ENCODE peak calls at places on chromosome 17, in seven cellular contexts. G is lung, J is left ventricle myocardium inferior, T is tibial nerve, O is aorta, F is mammary epithelial cell, H is AG04450. N is an unnamed sample.

GRCh38 chr17:77325537-77325825 is 184.7 kb downstream of the SEC14L1 start:
- DNase-seq in H (no peak), O (no peak), G (no peak), J (no peak), F (no peak), T (no peak), N (no peak)

GRCh38 chr17:45812102-45812501 is 28.0 kb downstream of the CRHR1 start:
- DNase-seq in G (no peak), J (no peak), H (no peak), O (no peak), T (no peak), F (peak), N (no peak)

GRCh38 chr17:6913608-6914443 is 82.0 kb upstream of the ALOX12 start:
- DNase-seq in T (peak), G (peak), J (peak), O (peak), H (no peak), F (no peak), N (no peak)

GRCh38 chr17:72125742-72126141 is 4.9 kb downstream of the SOX9 start:
- DNase-seq in H (no peak), F (peak), J (no peak), G (no peak), O (no peak), T (no peak), N (no peak)

GRCh38 chr17:76414334-76415295 is 30.2 kb downstream of the SPHK1 start:
- DNase-seq in O (peak), J (peak), H (no peak), G (no peak), F (no peak), T (peak), N (no peak)

GRCh38 chr17:75835315-75835987 is 8.8 kb downstream of the UNC13D start:
- DNase-seq in G (no peak), H (no peak), J (no peak), F (no peak), O (no peak), T (no peak), N (no peak)

GRCh38 chr17:27157297-27157696 is 136.6 kb upstream of the WSB1 start:
- DNase-seq in J (no peak), G (no peak), H (no peak), T (no peak), F (no peak), O (no peak), N (no peak)

GRCh38 chr17:82655523-82655922 is 7.3 kb upstream of the WDR45B start:
- DNase-seq in J (no peak), F (no peak), H (no peak), T (no peak), G (no peak), O (no peak), N (no peak)

GRCh38 chr17:27666831-27667560 is 36.0 kb downstream of the LGALS9 start:
- DNase-seq in G (no peak), O (no peak), H (no peak), T (no peak), J (no peak), F (no peak), N (no peak)

GRCh38 chr17:27668488-27668823 is 37.5 kb downstream of the LGALS9 start:
- DNase-seq in J (no peak), O (no peak), H (no peak), T (no peak), G (no peak), F (no peak), N (no peak)

GRCh38 chr17:64281962-64282752 is 19.1 kb upstream of the TEX2 start:
- DNase-seq in H (peak), O (peak), J (peak), T (no peak), G (peak), F (peak), N (peak)

GRCh38 chr17:76997981-76998531 is 129.9 kb downstream of the MGAT5B start:
- DNase-seq in H (no peak), G (no peak), T (no peak), J (no peak), F (no peak), O (no peak), N (no peak)

GRCh38 chr17:45138911-45139532 is 3.5 kb downstream of the ACBD4 start:
- DNase-seq in O (peak), J (peak), G (no peak), F (no peak), H (no peak), T (no peak), N (no peak)

GRCh38 chr17:37368577-37368976 is 7.2 kb upstream of the C17orf78 start:
- DNase-seq in O (no peak), H (no peak), J (no peak), G (no peak), T (no peak), F (peak), N (no peak)

GRCh38 chr17:69639096-69639495 is 224.6 kb downstream of the MAP2K6 start:
- DNase-seq in J (no peak), T (no peak), G (no peak), O (no peak), F (peak), H (no peak), N (no peak)

GRCh38 chr17:77869665-77870132 is 88.8 kb upstream of the TNRC6C start:
- DNase-seq in J (no peak), T (no peak), H (no peak), O (peak), F (no peak), G (peak), N (no peak)

GRCh38 chr17:77474292-77474988 is 333.7 kb downstream of the SEC14L1 start:
- DNase-seq in J (no peak), G (no peak), H (no peak), T (no peak), F (no peak), O (no peak), N (no peak)

GRCh38 chr17:56269509-56269908 is 116.2 kb downstream of the ANKFN1 start:
- DNase-seq in F (no peak), H (no peak), J (no peak), O (no peak), G (no peak), T (no peak), N (no peak)

GRCh38 chr17:82302991-82303943 is 14.1 kb downstream of the CD7 start:
- DNase-seq in J (no peak), O (peak), H (no peak), F (no peak), T (no peak), G (no peak), N (no peak)

GRCh38 chr17:59516451-59516850 is 49.0 kb upstream of the DHX40 start:
- DNase-seq in T (no peak), F (no peak), H (no peak), J (no peak), G (no peak), O (no peak), N (no peak)

GRCh38 chr17:33686171-33686570 is 393.1 kb upstream of the ASIC2 start:
- DNase-seq in G (no peak), F (no peak), H (no peak), O (no peak), T (no peak), J (no peak), N (no peak)

GRCh38 chr17:82212331-82213250 is at the start of gene CCDC57:
- DNase-seq in J (peak), H (no peak), T (peak), F (peak), O (peak), G (peak), N (no peak)

GRCh38 chr17:72724375-72724774 is 368.1 kb downstream of the SLC39A11 start:
- DNase-seq in J (no peak), G (no peak), T (no peak), F (peak), O (no peak), H (no peak), N (no peak)

GRCh38 chr17:43661699-43662431 is at the start of gene MEOX1:
- DNase-seq in J (no peak), O (no peak), G (no peak), H (no peak), F (peak), T (no peak), N (no peak)

GRCh38 chr17:4156750-4157381 is 13.9 kb downstream of the CYB5D2 start:
- DNase-seq in H (no peak), J (no peak), O (no peak), T (no peak), G (no peak), F (no peak), N (no peak)

GRCh38 chr17:46851029-46851741 is at the start of gene WNT9B:
- DNase-seq in O (no peak), F (peak), J (no peak), G (no peak), T (no peak), H (no peak), N (no peak)

GRCh38 chr17:49404906-49405305 is 9.8 kb downstream of the PHB1 start:
- DNase-seq in G (no peak), J (no peak), H (no peak), F (no peak), O (no peak), T (no peak), N (no peak)

GRCh38 chr17:49402706-49403105 is 12.0 kb downstream of the PHB1 start:
- DNase-seq in J (no peak), O (no peak), F (no peak), T (no peak), G (no peak), H (no peak), N (no peak)

GRCh38 chr17:49403514-49404289 is 11.0 kb downstream of the PHB1 start:
- DNase-seq in O (no peak), T (no peak), F (no peak), G (no peak), J (no peak), H (no peak), N (no peak)

GRCh38 chr17:49401971-49402491 is 12.7 kb downstream of the PHB1 start:
- DNase-seq in F (no peak), J (no peak), T (no peak), H (no peak), O (no peak), G (no peak), N (no peak)

GRCh38 chr17:49404371-49404770 is 10.3 kb downstream of the PHB1 start:
- DNase-seq in J (no peak), T (no peak), G (no peak), F (no peak), H (no peak), O (no peak), N (no peak)
- H3K27ac ChIP-seq in J (no peak), T (peak), G (peak), F (no peak), H (no peak), O (no peak), N (no peak)

GRCh38 chr17:17109231-17109630 is 67.0 kb downstream of the MPRIP start:
- DNase-seq in J (peak), O (no peak), H (no peak), G (no peak), T (no peak), F (no peak), N (no peak)
- H3K27ac ChIP-seq in J (peak), O (no peak), H (peak), G (peak), T (peak), F (no peak), N (peak)

GRCh38 chr17:50205931-50206505 is 4.6 kb upstream of the COL1A1 start:
- DNase-seq in T (peak), J (no peak), H (no peak), F (no peak), O (no peak), G (no peak), N (no peak)
- H3K27ac ChIP-seq in T (peak), J (peak), H (peak), F (no peak), O (no peak), G (peak), N (no peak)

DNA sequence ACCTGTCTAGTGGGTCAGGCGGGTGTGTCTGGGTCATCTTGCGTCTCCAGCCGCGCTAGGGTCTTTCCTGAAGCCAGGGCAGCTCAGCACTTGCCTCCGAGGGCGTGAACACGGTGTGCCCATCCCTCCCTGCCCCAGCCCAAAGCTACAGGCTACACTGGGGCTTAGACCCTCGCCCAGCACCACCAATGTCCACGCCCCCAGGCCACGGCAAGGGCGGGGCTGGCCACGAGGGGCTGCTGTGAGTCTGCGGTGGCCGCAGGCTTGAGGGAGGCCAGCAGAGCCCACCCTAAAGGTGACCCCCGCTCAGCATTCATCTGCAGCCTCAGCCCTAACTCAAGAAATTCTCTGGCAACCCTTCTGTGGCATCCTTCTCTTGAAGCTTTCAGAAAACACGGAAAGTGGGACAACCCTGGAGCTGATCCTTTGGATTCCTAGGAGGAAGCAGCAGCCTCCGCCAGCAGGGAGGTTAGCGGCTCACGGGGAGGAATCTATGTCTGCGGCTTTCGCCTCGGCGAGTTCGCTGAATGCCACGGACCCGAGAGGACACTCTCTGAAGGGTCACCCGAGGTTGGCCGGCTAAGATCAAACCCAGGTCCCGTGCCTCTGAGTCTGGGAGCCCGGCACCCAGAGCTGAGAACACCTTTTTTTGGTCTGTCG is 41.7 kb downstream of the TIMM22 start:
- DNase-seq in F (no peak), G (no peak), O (no peak), H (no peak), J (no peak), T (no peak), N (no peak)
- H3K27ac ChIP-seq in F (no peak), G (peak), O (no peak), H (no peak), J (peak), T (peak), N (no peak)

GRCh38 chr17:2684549-2684948 is 27.0 kb downstream of the CLUH start:
- DNase-seq in J (no peak), G (no peak), H (no peak), T (no peak), F (no peak), O (no peak), N (no peak)

GRCh38 chr17:2685696-2686095 is 25.9 kb downstream of the CLUH start:
- DNase-seq in H (no peak), G (no peak), T (no peak), J (no peak), F (no peak), O (no peak), N (no peak)

GRCh38 chr17:2688351-2689342 is 22.9 kb downstream of the CLUH start:
- DNase-seq in T (no peak), F (peak), O (peak), G (peak), H (no peak), J (peak), N (no peak)

GRCh38 chr17:2689411-2690164 is 22.0 kb downstream of the CLUH start:
- DNase-seq in F (no peak), J (peak), H (no peak), T (no peak), O (peak), G (no peak), N (no peak)

DNA sequence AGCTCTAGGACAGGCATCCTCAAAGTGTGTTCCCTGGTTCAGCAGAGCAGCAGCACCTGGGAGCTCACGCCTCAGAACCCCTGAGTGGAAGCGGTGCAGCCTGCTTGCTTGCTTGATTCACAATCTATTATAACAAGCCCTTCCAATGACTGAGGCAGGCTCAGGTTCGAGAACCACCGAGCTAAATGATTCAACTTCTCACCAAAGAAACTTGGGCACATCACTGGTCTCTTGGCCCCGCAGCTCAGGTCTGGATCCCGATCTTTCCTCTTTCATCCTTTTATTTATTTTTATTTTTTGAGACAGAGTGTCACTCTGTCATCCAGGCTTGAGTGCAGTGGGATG is 24.5 kb downstream of the CLUH start:
- DNase-seq in F (no peak), T (no peak), G (no peak), J (no peak), H (no peak), O (no peak), N (no peak)
- H3K27ac ChIP-seq in F (no peak), T (peak), G (no peak), J (peak), H (peak), O (no peak), N (peak)

DNA sequence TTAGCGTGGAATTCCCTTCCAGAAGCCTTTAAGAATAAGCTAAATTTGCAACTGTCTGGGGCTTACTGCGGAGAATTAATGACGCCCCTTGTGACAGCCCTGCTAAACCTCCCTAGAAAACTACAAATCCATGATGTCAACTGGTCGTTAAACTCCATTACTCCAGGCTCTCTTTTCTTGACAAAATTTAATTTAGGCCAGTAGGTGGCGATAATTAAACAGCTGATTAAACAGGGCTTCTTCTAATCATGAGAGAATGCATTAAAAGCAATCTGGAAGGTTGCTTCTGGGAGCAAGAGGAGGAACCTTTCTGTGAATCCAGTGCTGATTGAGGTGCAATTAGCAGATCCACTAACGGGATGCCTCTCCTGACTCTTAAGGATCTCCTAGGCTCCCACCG is 8.1 kb upstream of the NLRP1 start:
- DNase-seq in O (no peak), G (no peak), H (peak), T (no peak), J (no peak), F (peak), N (no peak)
- H3K27ac ChIP-seq in O (no peak), G (no peak), H (no peak), T (no peak), J (no peak), F (no peak), N (no peak)

GRCh38 chr17:57471941-57472368 is 215.6 kb downstream of the MSI2 start:
- DNase-seq in F (no peak), H (no peak), G (no peak), J (no peak), T (no peak), O (no peak), N (no peak)
- H3K27ac ChIP-seq in F (no peak), H (no peak), G (no peak), J (peak), T (no peak), O (no peak), N (no peak)

GRCh38 chr17:32103476-32104113 is 38.7 kb upstream of the RHOT1 start:
- DNase-seq in T (no peak), J (no peak), G (no peak), H (no peak), F (no peak), O (no peak), N (no peak)

GRCh38 chr17:32100971-32101631 is 41.2 kb upstream of the RHOT1 start:
- DNase-seq in O (no peak), H (no peak), G (no peak), T (no peak), J (no peak), F (no peak), N (no peak)

GRCh38 chr17:32102697-32103096 is 39.6 kb upstream of the RHOT1 start:
- DNase-seq in O (no peak), H (no peak), G (no peak), J (no peak), T (no peak), F (no peak), N (no peak)

GRCh38 chr17:32102172-32102571 is 40.1 kb upstream of the RHOT1 start:
- DNase-seq in F (no peak), J (no peak), H (no peak), O (no peak), G (no peak), T (no peak), N (no peak)

GRCh38 chr17:32099686-32100085 is 42.6 kb upstream of the RHOT1 start:
- DNase-seq in O (no peak), T (no peak), J (no peak), G (no peak), F (no peak), H (no peak), N (no peak)
- H3K27ac ChIP-seq in O (no peak), T (no peak), J (no peak), G (no peak), F (no peak), H (no peak), N (no peak)

GRCh38 chr17:50956750-50957523 is 90.8 kb upstream of the TOB1 start:
- DNase-seq in T (no peak), G (peak), H (peak), J (peak), O (peak), F (peak), N (no peak)

GRCh38 chr17:50957600-50958575 is 91.7 kb upstream of the TOB1 start:
- DNase-seq in J (no peak), H (no peak), F (no peak), G (no peak), O (no peak), T (no peak), N (no peak)

GRCh38 chr17:50955667-50956120 is 89.5 kb upstream of the TOB1 start:
- DNase-seq in O (no peak), J (no peak), H (no peak), T (peak), F (no peak), G (peak), N (no peak)

GRCh38 chr17:50955160-50955559 is 89.0 kb upstream of the TOB1 start:
- DNase-seq in T (peak), G (peak), F (no peak), O (no peak), J (no peak), H (no peak), N (no peak)

GRCh38 chr17:50956409-50956749 is 90.2 kb upstream of the TOB1 start:
- DNase-seq in T (no peak), F (no peak), G (no peak), J (no peak), O (no peak), H (no peak), N (no peak)
- H3K27ac ChIP-seq in T (peak), F (no peak), G (no peak), J (peak), O (no peak), H (no peak), N (no peak)